ENCODE peak calls at places on chromosomes 16 and 17, in five cellular contexts. W is psoas muscle, X is AG09319, V is NCI-H1694, S is foreskin fibroblast. I is an unnamed sample.

GRCh38 chr16:28930203-28930602 is 1.6 kb upstream of the CD19 start:
- DNase-seq in W (no peak), X (no peak), V (no peak), S (no peak), I (no peak)

GRCh38 chr17:79797492-79798295 is 817 bp upstream of the CBX8 start:
- DNase-seq in W (peak), X (no peak), V (no peak), S (no peak), I (peak)

GRCh38 chr16:46898006-46898405 is 13.8 kb downstream of the GPT2 start:
- DNase-seq in W (peak), X (no peak), V (no peak), S (no peak), I (no peak)

GRCh38 chr17:51427259-51428255 is 167.2 kb downstream of the UTP18 start:
- DNase-seq in W (no peak), X (no peak), V (no peak), S (no peak), I (no peak)

GRCh38 chr17:80899402-80900268 is 92.0 kb upstream of the CHMP6 start:
- DNase-seq in W (no peak), X (no peak), V (peak), S (no peak), I (no peak)

GRCh38 chr16:26598061-26598460 is 468.7 kb upstream of the C16orf82 start:
- DNase-seq in W (no peak), X (no peak), V (no peak), S (no peak), I (no peak)

GRCh38 chr17:15181816-15182215 is 83.3 kb downstream of the PMP22 start:
- DNase-seq in W (no peak), X (no peak), V (no peak), S (no peak), I (no peak)

GRCh38 chr16:11094075-11094593 is 149.8 kb downstream of the CLEC16A start:
- DNase-seq in W (no peak), X (no peak), V (no peak), S (no peak), I (no peak)

GRCh38 chr17:57899822-57900221 is 50.0 kb upstream of the MRPS23 start:
- DNase-seq in W (peak), X (no peak), V (no peak), S (no peak), I (peak)

GRCh38 chr16:86794216-86794864 is 216.0 kb downstream of the FOXL1 start:
- DNase-seq in W (no peak), X (no peak), V (no peak), S (no peak), I (no peak)

GRCh38 chr16:68529608-68529930 is 9.5 kb upstream of the ZFP90 start:
- DNase-seq in W (no peak), X (no peak), V (no peak), S (no peak), I (no peak)

GRCh38 chr17:28725166-28725659 is 820 bp downstream of the TLCD1 start:
- DNase-seq in W (no peak), X (no peak), V (no peak), S (peak), I (no peak)

GRCh38 chr17:80526116-80526910 is 18.3 kb upstream of the RPTOR start:
- DNase-seq in W (no peak), X (no peak), V (no peak), S (no peak), I (no peak)

GRCh38 chr17:74085434-74085833 is 118.0 kb upstream of the RPL38 start:
- DNase-seq in W (no peak), X (no peak), V (no peak), S (no peak), I (no peak)

GRCh38 chr16:29925173-29925804 is 737 bp downstream of the KCTD13 start:
- DNase-seq in W (no peak), X (no peak), V (no peak), S (no peak), I (peak)